ENCODE peak calls at places on chromosomes 11 and 22, in six cellular contexts. One of them, this sample, is unnamed.

GRCh38 chr11:290621-291231 is 1.8 kb downstream of the PGGHG start:
- DNase-seq in T-cell: no peak
- DNase-seq in RPMI8226: no peak
- DNase-seq in fibroblast of the conjunctiva: no peak
- DNase-seq in stimulated activated CD4-positive, alpha-beta T cell treated with anti-CD3 and anti-CD28 coated beads, TNF-alpha, amount 100 ng/mL, for 4 hours: no peak
- DNase-seq in iPS DF 6.9: no peak
- DNase-seq in this sample: no peak

GRCh38 chr11:58513747-58514367 is 6.0 kb upstream of the OR5B21 start:
- DNase-seq in T-cell: no peak
- DNase-seq in RPMI8226: peak
- DNase-seq in fibroblast of the conjunctiva: peak
- DNase-seq in stimulated activated CD4-positive, alpha-beta T cell treated with anti-CD3 and anti-CD28 coated beads, TNF-alpha, amount 100 ng/mL, for 4 hours: no peak
- DNase-seq in iPS DF 6.9: peak
- DNase-seq in this sample: peak

GRCh38 chr11:65204646-65205601 is 23.2 kb downstream of the CAPN1 start:
- DNase-seq in T-cell: peak
- DNase-seq in RPMI8226: peak
- DNase-seq in fibroblast of the conjunctiva: peak
- DNase-seq in stimulated activated CD4-positive, alpha-beta T cell treated with anti-CD3 and anti-CD28 coated beads, TNF-alpha, amount 100 ng/mL, for 4 hours: no peak
- DNase-seq in iPS DF 6.9: no peak
- DNase-seq in this sample: peak

GRCh38 chr11:95338430-95338991 is 107.5 kb upstream of the SESN3 start:
- DNase-seq in T-cell: no peak
- DNase-seq in RPMI8226: no peak
- DNase-seq in fibroblast of the conjunctiva: peak
- DNase-seq in stimulated activated CD4-positive, alpha-beta T cell treated with anti-CD3 and anti-CD28 coated beads, TNF-alpha, amount 100 ng/mL, for 4 hours: no peak
- DNase-seq in iPS DF 6.9: no peak
- DNase-seq in this sample: no peak

GRCh38 chr22:47012589-47013365 is 250.3 kb downstream of the TBC1D22A start:
- DNase-seq in T-cell: no peak
- DNase-seq in RPMI8226: no peak
- DNase-seq in fibroblast of the conjunctiva: no peak
- DNase-seq in stimulated activated CD4-positive, alpha-beta T cell treated with anti-CD3 and anti-CD28 coated beads, TNF-alpha, amount 100 ng/mL, for 4 hours: no peak
- DNase-seq in iPS DF 6.9: no peak
- DNase-seq in this sample: no peak

GRCh38 chr11:2651826-2652237 is 48.0 kb downstream of the KCNQ1OT1 start:
- DNase-seq in T-cell: no peak
- DNase-seq in RPMI8226: no peak
- DNase-seq in fibroblast of the conjunctiva: no peak
- DNase-seq in stimulated activated CD4-positive, alpha-beta T cell treated with anti-CD3 and anti-CD28 coated beads, TNF-alpha, amount 100 ng/mL, for 4 hours: no peak
- DNase-seq in iPS DF 6.9: no peak
- DNase-seq in this sample: no peak

GRCh38 chr11:96309001-96309642 is 33.9 kb downstream of the MAML2 start:
- DNase-seq in T-cell: no peak
- DNase-seq in RPMI8226: no peak
- DNase-seq in fibroblast of the conjunctiva: no peak
- DNase-seq in stimulated activated CD4-positive, alpha-beta T cell treated with anti-CD3 and anti-CD28 coated beads, TNF-alpha, amount 100 ng/mL, for 4 hours: no peak
- DNase-seq in iPS DF 6.9: no peak
- DNase-seq in this sample: no peak

GRCh38 chr22:39984750-39985149 is 10.0 kb upstream of the FAM83F start:
- DNase-seq in T-cell: no peak
- DNase-seq in RPMI8226: no peak
- DNase-seq in fibroblast of the conjunctiva: no peak
- DNase-seq in stimulated activated CD4-positive, alpha-beta T cell treated with anti-CD3 and anti-CD28 coated beads, TNF-alpha, amount 100 ng/mL, for 4 hours: no peak
- DNase-seq in iPS DF 6.9: no peak
- DNase-seq in this sample: no peak